ENCODE peak calls at places on chromosomes 6 and 20, in seven cellular contexts. One of them, this sample, is unnamed.

GRCh38 chr20:36147707-36148106 is 6.8 kb upstream of the EPB41L1 start:
- DNase-seq in PC-3: no peak
- DNase-seq in OCI-LY7: no peak
- DNase-seq in GM23248: peak; percentile 63
- DNase-seq in SK-N-SH: no peak
- DNase-seq in hepatocyte: peak; percentile 48
- DNase-seq in GM23338: no peak
- DNase-seq in this sample: no peak

GRCh38 chr20:42852691-42853090 is 337.0 kb downstream of the PTPRT start:
- DNase-seq in GM23338: no peak
- DNase-seq in SK-N-SH: no peak
- DNase-seq in PC-3: no peak
- DNase-seq in GM23248: no peak
- DNase-seq in hepatocyte: no peak
- DNase-seq in OCI-LY7: no peak
- DNase-seq in this sample: peak; percentile 63

GRCh38 chr6:50381106-50381415 is 331.3 kb upstream of the DEFB112 start:
- DNase-seq in OCI-LY7: no peak
- DNase-seq in PC-3: no peak
- DNase-seq in GM23338: peak; percentile 73
- DNase-seq in GM23248: no peak
- DNase-seq in SK-N-SH: peak; percentile 10
- DNase-seq in hepatocyte: no peak
- DNase-seq in this sample: no peak

GRCh38 chr20:43916875-43917371 is 2.3 kb downstream of the TOX2 start:
- DNase-seq in GM23248: peak; percentile 37
- DNase-seq in OCI-LY7: no peak
- DNase-seq in hepatocyte: no peak
- DNase-seq in GM23338: peak; percentile 25
- DNase-seq in PC-3: no peak
- DNase-seq in SK-N-SH: no peak
- DNase-seq in this sample: no peak

GRCh38 chr20:59820204-59821041 is 113.0 kb downstream of the SYCP2 start:
- DNase-seq in GM23338: no peak
- DNase-seq in SK-N-SH: peak; percentile 24
- DNase-seq in OCI-LY7: no peak
- DNase-seq in hepatocyte: no peak
- DNase-seq in PC-3: peak; percentile 38
- DNase-seq in GM23248: peak; percentile 15
- DNase-seq in this sample: no peak

GRCh38 chr6:166465671-166466087 is 82.9 kb upstream of the MPC1 start:
- DNase-seq in PC-3: no peak
- DNase-seq in SK-N-SH: peak; percentile 63
- DNase-seq in GM23248: peak; percentile 83
- DNase-seq in GM23338: no peak
- DNase-seq in hepatocyte: no peak
- DNase-seq in OCI-LY7: no peak
- DNase-seq in this sample: peak; percentile 74

GRCh38 chr6:98843274-98844243 is 9.2 kb downstream of the POU3F2 start:
- DNase-seq in GM23248: no peak
- DNase-seq in SK-N-SH: no peak
- DNase-seq in hepatocyte: no peak
- DNase-seq in OCI-LY7: no peak
- DNase-seq in GM23338: peak; percentile 67
- DNase-seq in PC-3: no peak
- DNase-seq in this sample: no peak

GRCh38 chr6:31086788-31087440 is 25.5 kb downstream of the C6orf15 start:
- DNase-seq in OCI-LY7: no peak
- DNase-seq in SK-N-SH: no peak
- DNase-seq in GM23338: no peak
- DNase-seq in GM23248: peak; percentile 84
- DNase-seq in PC-3: peak; percentile 36
- DNase-seq in hepatocyte: no peak
- DNase-seq in this sample: no peak

GRCh38 chr6:111941686-111942330 is 68.6 kb upstream of the FYN start:
- DNase-seq in GM23338: no peak
- DNase-seq in PC-3: no peak
- DNase-seq in GM23248: peak; percentile 33
- DNase-seq in OCI-LY7: no peak
- DNase-seq in SK-N-SH: no peak
- DNase-seq in hepatocyte: no peak
- DNase-seq in this sample: no peak
- H3K9me2 ChIP-seq in GM23338: peaks cover 9% of the 10 kb centered on the region
- H3K9me2 ChIP-seq in PC-3: no peaks in the 10 kb centered on the region
- H3K9me2 ChIP-seq in GM23248: no peaks in the 10 kb centered on the region
- H3K9me2 ChIP-seq in OCI-LY7: no peaks in the 10 kb centered on the region
- H3K9me2 ChIP-seq in SK-N-SH: no peaks in the 10 kb centered on the region
- H3K9me2 ChIP-seq in hepatocyte: no peaks in the 10 kb centered on the region
- H3K9me2 ChIP-seq in this sample: no peaks in the 10 kb centered on the region

GRCh38 chr20:46305331-46305972 is 2.8 kb downstream of the CDH22 start:
- DNase-seq in SK-N-SH: no peak
- DNase-seq in hepatocyte: no peak
- DNase-seq in GM23248: no peak
- DNase-seq in GM23338: no peak
- DNase-seq in PC-3: no peak
- DNase-seq in OCI-LY7: no peak
- DNase-seq in this sample: no peak
- H3K9me2 ChIP-seq in SK-N-SH: no peaks in the 10 kb centered on the region
- H3K9me2 ChIP-seq in hepatocyte: no peaks in the 10 kb centered on the region
- H3K9me2 ChIP-seq in GM23248: no peaks in the 10 kb centered on the region
- H3K9me2 ChIP-seq in GM23338: no peaks in the 10 kb centered on the region
- H3K9me2 ChIP-seq in PC-3: no peaks in the 10 kb centered on the region
- H3K9me2 ChIP-seq in OCI-LY7: no peaks in the 10 kb centered on the region
- H3K9me2 ChIP-seq in this sample: no peaks in the 10 kb centered on the region

DNA sequence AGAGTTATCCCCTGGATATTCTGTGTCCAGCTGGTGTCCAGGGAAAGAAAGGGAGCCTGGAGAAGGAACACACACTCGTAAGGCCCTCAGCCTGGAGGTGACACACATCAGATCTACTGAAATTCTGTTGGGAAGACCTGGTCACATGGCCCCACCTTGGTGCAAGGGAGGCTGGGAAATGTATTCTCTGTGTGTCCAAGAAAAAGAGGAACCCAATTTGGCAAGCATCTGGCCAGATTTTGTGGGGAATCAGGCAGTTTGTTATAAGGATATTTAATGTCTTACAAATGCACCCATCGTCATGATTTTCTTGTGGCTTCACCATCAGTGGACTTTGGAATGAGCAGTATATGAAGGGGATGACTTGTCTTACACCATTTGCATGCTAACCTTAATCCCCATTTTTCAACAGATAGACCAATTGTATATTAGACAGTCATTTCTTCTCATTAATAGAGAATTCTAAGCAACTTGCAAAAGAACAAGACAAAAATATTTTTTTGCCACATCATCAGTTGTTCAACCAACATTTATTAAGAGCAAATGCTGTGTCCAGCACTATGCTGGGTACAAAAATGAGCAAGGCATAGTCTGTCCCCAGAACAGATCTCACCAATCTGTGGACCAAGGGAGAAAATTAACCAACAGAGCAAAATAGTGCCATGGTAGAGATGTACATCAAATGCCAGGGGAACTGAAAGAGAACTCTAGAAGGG is 59.7 kb downstream of the ISM1 start:
- DNase-seq in hepatocyte: no peak
- DNase-seq in OCI-LY7: no peak
- DNase-seq in SK-N-SH: no peak
- DNase-seq in PC-3: no peak
- DNase-seq in GM23338: no peak
- DNase-seq in GM23248: no peak
- DNase-seq in this sample: no peak
- H3K9me2 ChIP-seq in hepatocyte: no peaks in the 10 kb centered on the region
- H3K9me2 ChIP-seq in OCI-LY7: no peaks in the 10 kb centered on the region
- H3K9me2 ChIP-seq in SK-N-SH: no peaks in the 10 kb centered on the region
- H3K9me2 ChIP-seq in PC-3: no peaks in the 10 kb centered on the region
- H3K9me2 ChIP-seq in GM23338: peaks cover 26% of the 10 kb centered on the region
- H3K9me2 ChIP-seq in GM23248: no peaks in the 10 kb centered on the region
- H3K9me2 ChIP-seq in this sample: no peaks in the 10 kb centered on the region

GRCh38 chr20:20089018-20089417 is 36.7 kb downstream of the CFAP61 start:
- DNase-seq in GM23338: no peak
- DNase-seq in SK-N-SH: no peak
- DNase-seq in GM23248: no peak
- DNase-seq in hepatocyte: no peak
- DNase-seq in PC-3: no peak
- DNase-seq in OCI-LY7: no peak
- DNase-seq in this sample: no peak

GRCh38 chr20:20085071-20085470 is 32.7 kb downstream of the CFAP61 start:
- DNase-seq in OCI-LY7: no peak
- DNase-seq in SK-N-SH: no peak
- DNase-seq in GM23338: no peak
- DNase-seq in PC-3: no peak
- DNase-seq in hepatocyte: no peak
- DNase-seq in GM23248: peak; percentile 25
- DNase-seq in this sample: no peak

GRCh38 chr20:20085812-20086211 is 33.5 kb downstream of the CFAP61 start:
- DNase-seq in SK-N-SH: no peak
- DNase-seq in GM23338: no peak
- DNase-seq in GM23248: peak; percentile 23
- DNase-seq in OCI-LY7: no peak
- DNase-seq in hepatocyte: no peak
- DNase-seq in PC-3: no peak
- DNase-seq in this sample: no peak

GRCh38 chr20:20083796-20084195 is 31.5 kb downstream of the CFAP61 start:
- DNase-seq in OCI-LY7: peak; percentile 48
- DNase-seq in GM23248: peak; percentile 55
- DNase-seq in SK-N-SH: peak; percentile 31
- DNase-seq in PC-3: peak; percentile 64
- DNase-seq in GM23338: peak; percentile 82
- DNase-seq in hepatocyte: peak; percentile 54
- DNase-seq in this sample: peak; percentile 75

GRCh38 chr20:20084296-20084752 is 32.0 kb downstream of the CFAP61 start:
- DNase-seq in GM23248: peak; percentile 51
- DNase-seq in SK-N-SH: no peak
- DNase-seq in PC-3: no peak
- DNase-seq in GM23338: no peak
- DNase-seq in hepatocyte: no peak
- DNase-seq in OCI-LY7: no peak
- DNase-seq in this sample: no peak
- H3K9me2 ChIP-seq in GM23248: no peaks in the 10 kb centered on the region
- H3K9me2 ChIP-seq in SK-N-SH: no peaks in the 10 kb centered on the region
- H3K9me2 ChIP-seq in PC-3: no peaks in the 10 kb centered on the region
- H3K9me2 ChIP-seq in GM23338: no peaks in the 10 kb centered on the region
- H3K9me2 ChIP-seq in hepatocyte: no peaks in the 10 kb centered on the region
- H3K9me2 ChIP-seq in OCI-LY7: no peaks in the 10 kb centered on the region
- H3K9me2 ChIP-seq in this sample: no peaks in the 10 kb centered on the region

DNA sequence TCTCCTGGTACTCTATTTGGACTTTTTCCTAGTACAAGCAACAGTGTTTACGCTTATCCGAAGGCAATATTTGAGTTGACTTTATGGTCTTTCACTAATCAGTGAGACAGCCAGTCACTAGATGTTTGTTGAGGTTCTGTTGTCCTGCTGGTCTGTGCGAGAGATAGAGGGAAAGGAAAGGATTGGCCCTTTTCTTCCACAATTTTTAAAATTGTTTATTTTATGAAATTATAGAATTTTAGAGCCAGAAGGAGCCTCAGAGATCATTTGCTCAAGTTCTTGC is 44.4 kb downstream of the MAP3K4 start:
- DNase-seq in GM23338: no peak
- DNase-seq in OCI-LY7: no peak
- DNase-seq in GM23248: no peak
- DNase-seq in PC-3: no peak
- DNase-seq in hepatocyte: no peak
- DNase-seq in SK-N-SH: no peak
- DNase-seq in this sample: no peak
- H3K9me2 ChIP-seq in GM23338: no peaks in the 10 kb centered on the region
- H3K9me2 ChIP-seq in OCI-LY7: no peaks in the 10 kb centered on the region
- H3K9me2 ChIP-seq in GM23248: no peaks in the 10 kb centered on the region
- H3K9me2 ChIP-seq in PC-3: no peaks in the 10 kb centered on the region
- H3K9me2 ChIP-seq in hepatocyte: no peaks in the 10 kb centered on the region
- H3K9me2 ChIP-seq in SK-N-SH: no peaks in the 10 kb centered on the region
- H3K9me2 ChIP-seq in this sample: no peaks in the 10 kb centered on the region